ENCODE peak calls at places on chromosome 18, in four cellular contexts. One of them, this sample, is unnamed.

GRCh38 chr18:44680271-44681038 is at the start of gene SETBP1:
- DNase-seq in HuH-7.5: peak; percentile 72
- DNase-seq in iPS DF 6.9: no peak
- DNase-seq in endothelial cell: peak; percentile 74
- DNase-seq in this sample: peak; percentile 60

GRCh38 chr18:7116001-7116831 is 1.4 kb downstream of the LAMA1 start:
- DNase-seq in iPS DF 6.9: no peak
- DNase-seq in HuH-7.5: no peak
- DNase-seq in endothelial cell: peak; percentile 19
- DNase-seq in this sample: no peak

GRCh38 chr18:8750954-8751415 is 45.6 kb downstream of the MTCL1 start:
- DNase-seq in endothelial cell: no peak
- DNase-seq in HuH-7.5: no peak
- DNase-seq in iPS DF 6.9: no peak
- DNase-seq in this sample: no peak

GRCh38 chr18:76610933-76611749 is 116.1 kb upstream of the ZNF516 start:
- DNase-seq in HuH-7.5: no peak
- DNase-seq in endothelial cell: no peak
- DNase-seq in iPS DF 6.9: no peak
- DNase-seq in this sample: no peak

GRCh38 chr18:30763913-30764350 is 278.6 kb downstream of the DSC3 start:
- DNase-seq in HuH-7.5: no peak
- DNase-seq in iPS DF 6.9: peak; percentile 77
- DNase-seq in endothelial cell: no peak
- DNase-seq in this sample: no peak

GRCh38 chr18:57142361-57142760 is 4.5 kb upstream of the BOD1L2 start:
- DNase-seq in iPS DF 6.9: no peak
- DNase-seq in endothelial cell: no peak
- DNase-seq in HuH-7.5: no peak
- DNase-seq in this sample: no peak

GRCh38 chr18:36295880-36296301 is 1.6 kb upstream of the FHOD3 start:
- DNase-seq in iPS DF 6.9: no peak
- DNase-seq in endothelial cell: no peak
- DNase-seq in HuH-7.5: no peak
- DNase-seq in this sample: no peak

GRCh38 chr18:33660696-33661310 is 82.8 kb downstream of the ASXL3 start:
- DNase-seq in HuH-7.5: no peak
- DNase-seq in endothelial cell: no peak
- DNase-seq in iPS DF 6.9: no peak
- DNase-seq in this sample: no peak

GRCh38 chr18:51614033-51614432 is 416.6 kb upstream of the MEX3C start:
- DNase-seq in HuH-7.5: no peak
- DNase-seq in endothelial cell: no peak
- DNase-seq in iPS DF 6.9: no peak
- DNase-seq in this sample: no peak

GRCh38 chr18:46152808-46153617 is 48.8 kb downstream of the HAUS1 start:
- DNase-seq in HuH-7.5: no peak
- DNase-seq in iPS DF 6.9: no peak
- DNase-seq in endothelial cell: no peak
- DNase-seq in this sample: no peak

GRCh38 chr18:23049698-23050373 is 85.4 kb upstream of the CABLES1 start:
- DNase-seq in iPS DF 6.9: no peak
- DNase-seq in HuH-7.5: no peak
- DNase-seq in endothelial cell: no peak
- DNase-seq in this sample: no peak

GRCh38 chr18:79309572-79310278 is 86.0 kb upstream of the NFATC1 start:
- DNase-seq in endothelial cell: no peak
- DNase-seq in HuH-7.5: no peak
- DNase-seq in iPS DF 6.9: no peak
- DNase-seq in this sample: no peak

GRCh38 chr18:35466334-35466733 is 31.4 kb downstream of the INO80C start:
- DNase-seq in endothelial cell: no peak
- DNase-seq in HuH-7.5: no peak
- DNase-seq in iPS DF 6.9: no peak
- DNase-seq in this sample: no peak

GRCh38 chr18:37294951-37295350 is 270.6 kb downstream of the CELF4 start:
- DNase-seq in iPS DF 6.9: peak; percentile 35
- DNase-seq in endothelial cell: peak; percentile 83
- DNase-seq in HuH-7.5: no peak
- DNase-seq in this sample: no peak

GRCh38 chr18:56869189-56869777 is 218.1 kb downstream of the WDR7 start:
- DNase-seq in endothelial cell: peak; percentile 26
- DNase-seq in iPS DF 6.9: no peak
- DNase-seq in HuH-7.5: no peak
- DNase-seq in this sample: peak; percentile 14

GRCh38 chr18:31273812-31274527 is 44.0 kb upstream of the DSG1 start:
- DNase-seq in iPS DF 6.9: no peak
- DNase-seq in endothelial cell: no peak
- DNase-seq in HuH-7.5: no peak
- DNase-seq in this sample: no peak

GRCh38 chr18:3998698-3999333 is 456.3 kb downstream of the DLGAP1 start:
- DNase-seq in endothelial cell: peak; percentile 18
- DNase-seq in iPS DF 6.9: no peak
- DNase-seq in HuH-7.5: no peak
- DNase-seq in this sample: no peak

GRCh38 chr18:55185391-55185790 is 226.1 kb upstream of the CCDC68 start:
- DNase-seq in iPS DF 6.9: no peak
- DNase-seq in endothelial cell: no peak
- DNase-seq in HuH-7.5: no peak
- DNase-seq in this sample: no peak

GRCh38 chr18:76686737-76687231 is 135.6 kb upstream of the ZNF236 start:
- DNase-seq in iPS DF 6.9: no peak
- DNase-seq in HuH-7.5: peak; percentile 46
- DNase-seq in endothelial cell: peak; percentile 58
- DNase-seq in this sample: no peak

This sample was measured in naive B cell.